ENCODE peak calls at places on chromosomes 6 and 20, in ten cellular contexts. S is HCT116, I is GM23248, K is fibroblast of lung, U is keratinocyte, B is GM12878, D is H9, A is MM.1S, N is neuronal stem cell, J is mesenchymal stem cell. O is an unnamed sample. For H3K4me1, the result is how much of the 10 kb centered on the place peaks cover.

GRCh38 chr20:834151-834747 is 734 bp downstream of the FAM110A start:
- DNase-seq in S (no peak), I (peak), K (no peak), U (no peak), B (no peak), D (no peak), A (no peak), N (no peak), J (no peak), O (no peak)

GRCh38 chr20:64237316-64237715 is 18.2 kb upstream of the PCMTD2 start:
- DNase-seq in S (no peak), I (no peak), K (no peak), U (no peak), B (no peak), D (no peak), A (no peak), N (no peak), J (no peak), O (no peak)

GRCh38 chr6:1094306-1094705 is 217.6 kb upstream of the FOXQ1 start:
- DNase-seq in S (no peak), I (peak), K (no peak), U (no peak), B (no peak), D (no peak), A (no peak), N (no peak), J (peak), O (no peak)

GRCh38 chr6:41224800-41225199 is 3.3 kb upstream of the TREML4 start:
- DNase-seq in S (no peak), I (no peak), K (no peak), U (no peak), B (no peak), D (no peak), A (no peak), N (no peak), J (no peak), O (no peak)

GRCh38 chr6:146598785-146599405 is at the start of gene ADGB:
- DNase-seq in S (no peak), I (peak), K (peak), U (no peak), B (no peak), D (peak), A (peak), N (peak), J (peak), O (peak)

GRCh38 chr6:20868397-20869185 is 334.3 kb downstream of the CDKAL1 start:
- DNase-seq in S (no peak), I (no peak), K (no peak), U (no peak), B (no peak), D (peak), A (no peak), N (no peak), J (no peak), O (no peak)

GRCh38 chr6:26034901-26035300 is 52.3 kb upstream of the HFE start:
- DNase-seq in S (no peak), I (no peak), K (no peak), U (no peak), B (no peak), D (no peak), A (no peak), N (no peak), J (no peak), O (no peak)

GRCh38 chr6:319177-320131 is 27.2 kb downstream of the DUSP22 start:
- DNase-seq in S (no peak), I (no peak), K (no peak), U (no peak), B (peak), D (no peak), A (peak), N (no peak), J (no peak), O (no peak)

GRCh38 chr20:61816606-61817005 is 249.1 kb downstream of the TAF4 start:
- DNase-seq in S (no peak), I (no peak), K (no peak), U (no peak), B (no peak), D (no peak), A (no peak), N (no peak), J (no peak), O (no peak)

GRCh38 chr20:2292711-2293110 is 3.1 kb upstream of the TGM3 start:
- DNase-seq in S (no peak), I (peak), K (no peak), U (no peak), B (no peak), D (no peak), A (no peak), N (no peak), J (no peak), O (no peak)

GRCh38 chr20:34084227-34084923 is 27.7 kb downstream of the EIF2S2 start:
- DNase-seq in S (no peak), I (no peak), K (no peak), U (no peak), B (no peak), D (no peak), A (no peak), N (no peak), J (no peak), O (no peak)

GRCh38 chr6:39387785-39388184 is 65.3 kb upstream of the KCNK16 start:
- DNase-seq in S (no peak), I (peak), K (no peak), U (no peak), B (no peak), D (no peak), A (no peak), N (no peak), J (no peak), O (no peak)

GRCh38 chr20:46934746-46935283 is 40.2 kb downstream of the EYA2 start:
- DNase-seq in S (no peak), I (no peak), K (no peak), U (no peak), B (no peak), D (no peak), A (no peak), N (no peak), J (no peak), O (no peak)

GRCh38 chr20:37901667-37902503 is 1.0 kb upstream of the VSTM2L start:
- DNase-seq in S (peak), I (peak), K (peak), U (no peak), B (no peak), D (peak), A (no peak), N (no peak), J (peak), O (peak)

GRCh38 chr6:103769431-103769830 is 1090.3 kb downstream of the HACE1 start:
- DNase-seq in S (no peak), I (no peak), K (no peak), U (no peak), B (no peak), D (no peak), A (no peak), N (no peak), J (no peak), O (no peak)

GRCh38 chr6:16047435-16047834 is 81.5 kb upstream of the MYLIP start:
- DNase-seq in S (no peak), I (no peak), K (no peak), U (no peak), B (no peak), D (no peak), A (no peak), N (no peak), J (no peak), O (no peak)

GRCh38 chr6:30717129-30717844 is at the start of gene MDC1:
- DNase-seq in S (peak), I (peak), K (peak), U (peak), B (peak), D (peak), A (peak), N (peak), J (peak), O (peak)

GRCh38 chr6:20711518-20711917 is 177.3 kb downstream of the CDKAL1 start:
- DNase-seq in S (no peak), I (peak), K (peak), U (no peak), B (no peak), D (no peak), A (no peak), N (no peak), J (peak), O (peak)

GRCh38 chr20:45538209-45538798 is 978 bp downstream of the WFDC6 start:
- DNase-seq in S (no peak), I (peak), K (no peak), U (peak), B (no peak), D (peak), A (no peak), N (no peak), J (no peak), O (no peak)

GRCh38 chr20:787827-788226 is 19.5 kb upstream of the SLC52A3 start:
- DNase-seq in S (no peak), I (no peak), K (no peak), U (no peak), B (no peak), D (no peak), A (no peak), N (no peak), J (no peak), O (no peak)

GRCh38 chr20:62555642-62556420 is 80.0 kb upstream of the GATA5 start:
- DNase-seq in S (no peak), I (peak), K (no peak), U (no peak), B (no peak), D (no peak), A (no peak), N (no peak), J (no peak), O (no peak)

GRCh38 chr20:24767623-24768100 is 181.4 kb upstream of the CST7 start:
- DNase-seq in S (no peak), I (no peak), K (no peak), U (no peak), B (no peak), D (peak), A (no peak), N (no peak), J (no peak), O (no peak)

GRCh38 chr6:32110632-32111031 is 1.5 kb upstream of the TNXB start:
- DNase-seq in S (no peak), I (peak), K (no peak), U (no peak), B (no peak), D (no peak), A (no peak), N (no peak), J (no peak), O (no peak)

GRCh38 chr6:36324191-36324590 is 12.5 kb downstream of the BNIP5 start:
- DNase-seq in S (no peak), I (no peak), K (no peak), U (no peak), B (no peak), D (no peak), A (no peak), N (no peak), J (no peak), O (no peak)

GRCh38 chr20:61387204-61387958 is 135.3 kb downstream of the CDH4 start:
- DNase-seq in S (no peak), I (peak), K (peak), U (peak), B (no peak), D (peak), A (no peak), N (no peak), J (peak), O (peak)

GRCh38 chr6:150596439-150596838 is 3.2 kb upstream of the PLEKHG1 start:
- DNase-seq in S (no peak), I (no peak), K (no peak), U (no peak), B (no peak), D (no peak), A (no peak), N (no peak), J (no peak), O (no peak)

GRCh38 chr20:11912013-11912663 is 5.6 kb upstream of the BTBD3 start:
- DNase-seq in S (no peak), I (peak), K (no peak), U (no peak), B (no peak), D (no peak), A (peak), N (no peak), J (no peak), O (no peak)

GRCh38 chr6:169252805-169253189 is 849 bp downstream of the THBS2 start:
- DNase-seq in S (no peak), I (peak), K (peak), U (no peak), B (no peak), D (peak), A (no peak), N (peak), J (no peak), O (peak)

GRCh38 chr20:21798384-21798783 is 92.9 kb downstream of the PAX1 start:
- DNase-seq in S (no peak), I (no peak), K (no peak), U (no peak), B (no peak), D (no peak), A (no peak), N (no peak), J (no peak), O (no peak)

GRCh38 chr6:131398176-131398575 is 174.8 kb upstream of the ARG1 start:
- DNase-seq in S (no peak), I (no peak), K (peak), U (no peak), B (no peak), D (no peak), A (no peak), N (no peak), J (no peak), O (peak)

GRCh38 chr20:50425076-50425475 is 85.1 kb upstream of the PTPN1 start:
- DNase-seq in S (peak), I (peak), K (no peak), U (no peak), B (no peak), D (no peak), A (no peak), N (no peak), J (peak), O (no peak)

GRCh38 chr20:7146552-7147219 is 379.2 kb downstream of the BMP2 start:
- DNase-seq in S (no peak), I (no peak), K (no peak), U (no peak), B (no peak), D (no peak), A (no peak), N (no peak), J (no peak), O (no peak)

GRCh38 chr20:61673152-61673551 is 392.5 kb downstream of the TAF4 start:
- DNase-seq in S (no peak), I (no peak), K (peak), U (no peak), B (no peak), D (no peak), A (no peak), N (no peak), J (no peak), O (no peak)

GRCh38 chr6:166119116-166119911 is 48.3 kb downstream of the TBXT start:
- DNase-seq in S (no peak), I (no peak), K (no peak), U (no peak), B (no peak), D (no peak), A (no peak), N (no peak), J (no peak), O (no peak)

GRCh38 chr6:36492092-36492491 is 49.3 kb downstream of the KCTD20 start:
- DNase-seq in S (no peak), I (no peak), K (no peak), U (no peak), B (no peak), D (no peak), A (no peak), N (no peak), J (no peak), O (no peak)

GRCh38 chr6:125346143-125346925 is 44.6 kb upstream of the HDDC2 start:
- DNase-seq in S (no peak), I (no peak), K (no peak), U (no peak), B (peak), D (no peak), A (peak), N (no peak), J (no peak), O (no peak)

DNA sequence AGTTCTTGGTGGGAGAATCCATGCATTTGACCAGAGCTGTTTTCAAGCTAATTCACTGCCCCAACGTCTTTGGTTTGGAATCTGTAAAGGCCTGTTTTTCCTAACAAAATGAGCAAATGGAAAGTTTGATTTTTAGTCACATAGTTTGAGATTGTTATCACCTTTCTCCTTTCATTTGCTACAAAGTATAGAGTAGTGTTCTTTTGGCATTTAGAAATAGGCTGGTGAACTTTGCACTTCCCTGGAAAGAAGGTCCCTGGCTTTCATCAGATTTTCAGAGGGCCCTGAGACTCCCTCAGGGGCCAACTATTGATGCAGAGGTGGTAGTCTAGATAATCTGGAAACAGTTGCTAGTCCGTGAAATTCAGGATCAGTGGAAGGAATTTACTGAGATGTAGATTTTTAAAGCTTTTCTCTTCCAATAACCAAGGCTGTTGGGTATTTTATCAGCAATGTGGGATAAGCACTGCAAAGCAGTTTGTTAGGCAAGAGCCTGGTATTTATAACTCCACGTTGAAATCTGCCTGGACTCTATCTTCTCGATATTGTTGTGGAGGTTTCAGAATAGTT is 1.7 kb downstream of the ARFGEF2 start:
- DNase-seq in S (no peak), I (peak), K (no peak), U (no peak), B (no peak), D (no peak), A (no peak), N (no peak), J (peak), O (no peak)
- H3K9ac ChIP-seq in S (peak), I (peak), K (no peak), U (peak), B (peak), D (no peak), A (peak), N (no peak), J (peak), O (peak)

DNA sequence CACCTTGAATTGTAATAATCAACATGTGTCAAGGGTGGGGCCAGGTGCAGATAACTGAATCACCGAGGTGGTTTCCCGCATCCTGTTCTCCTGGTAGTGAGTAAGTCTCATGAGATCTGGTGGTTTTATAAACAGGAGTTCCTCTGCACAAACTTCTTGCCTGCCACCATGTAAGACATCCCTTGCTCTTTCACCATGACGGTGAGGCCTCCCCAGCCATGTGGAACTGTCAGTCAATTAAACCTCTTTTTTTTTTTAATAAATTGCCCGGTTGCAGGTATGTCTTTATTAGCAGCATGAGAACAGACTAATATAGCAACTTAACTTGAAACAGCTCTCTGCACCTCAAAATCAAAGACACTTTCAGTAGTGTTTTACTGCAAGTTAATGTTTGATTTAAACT is 121.6 kb downstream of the OGFRL1 start:
- DNase-seq in S (no peak), I (no peak), K (peak), U (peak), B (peak), D (no peak), A (peak), N (no peak), J (no peak), O (peak)
- H3K4me1 ChIP-seq in S (under half), I (under half), K (under half), U (half or more), B (under half), D (under half), A (under half), N (under half), J (under half), O (half or more)

GRCh38 chr6:35185971-35186370 is 27.8 kb upstream of the SCUBE3 start:
- DNase-seq in S (no peak), I (no peak), K (no peak), U (no peak), B (no peak), D (no peak), A (no peak), N (no peak), J (no peak), O (no peak)
- H3K4me2 ChIP-seq in S (no peak), I (no peak), K (no peak), U (no peak), B (no peak), D (no peak), A (no peak), N (no peak), J (no peak), O (peak)

DNA sequence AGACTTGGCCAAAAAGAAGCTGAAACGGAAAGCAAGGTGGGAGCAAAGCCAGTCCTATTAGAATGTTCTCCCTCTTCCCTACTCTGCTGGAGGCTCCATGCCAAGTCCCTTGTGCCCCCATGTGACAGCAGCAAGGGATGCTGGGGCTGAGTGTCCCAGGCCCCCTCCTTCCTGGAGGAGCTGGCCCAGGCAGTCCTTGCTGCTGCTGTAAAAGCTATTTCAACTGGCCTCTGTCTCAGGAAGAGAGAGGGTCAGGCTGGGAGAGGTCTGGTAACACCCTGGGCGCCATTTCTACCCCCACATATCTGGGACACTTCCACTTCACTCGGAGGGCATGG is 25.0 kb downstream of the TTBK1 start:
- DNase-seq in S (no peak), I (peak), K (no peak), U (no peak), B (no peak), D (no peak), A (no peak), N (no peak), J (no peak), O (no peak)
- H3K9ac ChIP-seq in S (no peak), I (no peak), K (no peak), U (no peak), B (no peak), D (no peak), A (no peak), N (no peak), J (no peak), O (no peak)

GRCh38 chr6:2918936-2919335 is 15.8 kb upstream of the SERPINB9 start:
- DNase-seq in S (no peak), I (no peak), K (no peak), U (no peak), B (no peak), D (no peak), A (no peak), N (no peak), J (no peak), O (no peak)
- H3K4me1 ChIP-seq in S (under half), I (under half), K (under half), U (under half), B (under half), D (under half), A (under half), N (under half), J (under half), O (under half)

GRCh38 chr6:8065519-8065911 is 1.3 kb upstream of the BLOC1S5 start:
- DNase-seq in S (no peak), I (peak), K (no peak), U (no peak), B (peak), D (no peak), A (no peak), N (no peak), J (no peak), O (no peak)
- H3K4me2 ChIP-seq in S (no peak), I (no peak), K (no peak), U (no peak), B (peak), D (no peak), A (no peak), N (no peak), J (no peak), O (no peak)

DNA sequence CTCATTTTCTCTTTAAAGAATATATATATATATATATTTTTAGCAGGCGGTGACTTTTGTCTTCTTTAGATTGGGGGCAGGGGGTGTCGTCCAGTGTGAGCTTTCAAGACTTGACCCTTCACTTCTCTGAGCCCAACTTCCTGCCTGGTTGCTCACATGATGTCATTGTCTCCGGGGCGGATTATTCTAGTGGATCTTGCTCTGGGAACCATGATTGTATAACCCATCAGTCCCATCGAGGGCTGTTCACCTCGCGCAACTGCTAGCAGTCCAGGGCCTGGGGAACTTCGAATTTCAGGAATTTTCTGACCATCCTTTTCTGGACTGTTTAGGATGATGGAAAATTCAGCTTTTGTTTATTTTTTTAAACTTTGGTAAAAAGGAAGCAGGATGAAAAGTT is 1.0 kb downstream of the IGF2R start:
- DNase-seq in S (peak), I (peak), K (peak), U (no peak), B (no peak), D (no peak), A (no peak), N (peak), J (peak), O (peak)
- H3K9ac ChIP-seq in S (peak), I (peak), K (peak), U (peak), B (peak), D (peak), A (peak), N (no peak), J (peak), O (peak)